ENCODE peak calls at places on chromosomes 7 and 10, in eight cellular contexts. E is NCI-H1930; K is ascending aorta; H is NCI-H1048; D is activated CD4-positive, alpha-beta T cell treated with anti-CD3 and anti-CD28 coated beads for 24 hours; L is GM03348; C is B cell; U is pancreas. B is an unnamed sample.
A peak's percentile ranks its signal among the peaks of the same experiment; 100 is the strongest.

GRCh38 chr7:100887186-100887954 is 2.1 kb downstream of the UFSP1 start:
- DNase-seq in E (no peak), K (no peak), H (no peak), D (no peak), L (no peak), C (peak; percentile 92), U (no peak), B (no peak)

GRCh38 chr10:113459672-113460280 is 93.1 kb upstream of the HABP2 start:
- DNase-seq in E (no peak), K (no peak), H (no peak), D (no peak), L (no peak), C (no peak), U (no peak), B (no peak)

GRCh38 chr7:7564323-7564780 is 2.3 kb upstream of the MIOS start:
- DNase-seq in E (no peak), K (no peak), H (no peak), D (no peak), L (peak; percentile 64), C (no peak), U (no peak), B (no peak)

GRCh38 chr7:123748171-123748733 is 551 bp downstream of the WASL start:
- DNase-seq in E (no peak), K (no peak), H (no peak), D (no peak), L (peak; percentile 72), C (peak; percentile 69), U (peak; percentile 53), B (peak; percentile 8)

GRCh38 chr10:26806557-26806956 is 54.2 kb downstream of the ABI1 start:
- DNase-seq in E (no peak), K (no peak), H (no peak), D (no peak), L (no peak), C (no peak), U (no peak), B (no peak)

GRCh38 chr7:81929386-81929785 is 159.5 kb upstream of the HGF start:
- DNase-seq in E (no peak), K (no peak), H (no peak), D (no peak), L (no peak), C (no peak), U (no peak), B (no peak)

GRCh38 chr10:102086196-102086595 is 21.0 kb downstream of the HPS6 start:
- DNase-seq in E (no peak), K (no peak), H (no peak), D (no peak), L (no peak), C (no peak), U (no peak), B (no peak)

GRCh38 chr7:142883145-142883544 is 2.4 kb downstream of the TRPV6 start:
- DNase-seq in E (no peak), K (no peak), H (no peak), D (no peak), L (no peak), C (no peak), U (peak; percentile 4), B (no peak)

GRCh38 chr7:143892527-143893300 is 9.3 kb downstream of the TCAF1 start:
- DNase-seq in E (no peak), K (no peak), H (no peak), D (no peak), L (no peak), C (no peak), U (no peak), B (no peak)

GRCh38 chr7:142120474-142121000 is 9.0 kb downstream of the MGAM2 start:
- DNase-seq in E (no peak), K (no peak), H (no peak), D (no peak), L (no peak), C (no peak), U (no peak), B (no peak)

GRCh38 chr7:114341648-114342047 is 73.0 kb upstream of the FOXP2 start:
- DNase-seq in E (no peak), K (no peak), H (no peak), D (no peak), L (no peak), C (no peak), U (no peak), B (no peak)

GRCh38 chr10:86399879-86400704 is 33.5 kb upstream of the GRID1 start:
- DNase-seq in E (peak; percentile 78), K (peak; percentile 68), H (peak; percentile 92), D (peak; percentile 95), L (peak; percentile 96), C (peak; percentile 91), U (peak; percentile 97), B (peak; percentile 92)

GRCh38 chr10:125014984-125015944 is 73.3 kb downstream of the ZRANB1 start:
- DNase-seq in E (no peak), K (no peak), H (no peak), D (no peak), L (no peak), C (no peak), U (no peak), B (no peak)

GRCh38 chr7:3162286-3162685 is 118.6 kb upstream of the CARD11 start:
- DNase-seq in E (no peak), K (no peak), H (no peak), D (no peak), L (no peak), C (no peak), U (no peak), B (no peak)

GRCh38 chr10:114856544-114857287 is 35.1 kb downstream of the FHIP2A start:
- DNase-seq in E (no peak), K (no peak), H (no peak), D (no peak), L (peak; percentile 71), C (no peak), U (no peak), B (no peak)

GRCh38 chr10:119517235-119518141 is 25.0 kb downstream of the RGS10 start:
- DNase-seq in E (no peak), K (no peak), H (no peak), D (peak; percentile 49), L (peak; percentile 55), C (peak; percentile 67), U (no peak), B (peak; percentile 50)

GRCh38 chr7:51160990-51161615 is 155.5 kb downstream of the COBL start:
- DNase-seq in E (peak; percentile 54), K (no peak), H (no peak), D (peak; percentile 29), L (peak; percentile 76), C (peak; percentile 53), U (peak; percentile 77), B (peak; percentile 31)

GRCh38 chr10:25047902-25048301 is 31.5 kb downstream of the THNSL1 start:
- DNase-seq in E (no peak), K (no peak), H (no peak), D (no peak), L (peak; percentile 72), C (no peak), U (no peak), B (no peak)

GRCh38 chr10:97724341-97724941 is 10.9 kb downstream of the MARVELD1 start:
- DNase-seq in E (no peak), K (no peak), H (no peak), D (no peak), L (peak; percentile 40), C (no peak), U (no peak), B (no peak)

GRCh38 chr10:97016728-97017473 is 168.9 kb downstream of the SLIT1 start:
- DNase-seq in E (no peak), K (no peak), H (no peak), D (no peak), L (no peak), C (no peak), U (no peak), B (peak; percentile 7)

GRCh38 chr10:31319602-31320178 is 674 bp downstream of the ZEB1 start:
- DNase-seq in E (no peak), K (no peak), H (no peak), D (no peak), L (peak; percentile 37), C (peak; percentile 56), U (no peak), B (no peak)

B was measured in stimulated activated CD4-positive, alpha-beta T cell treated with anti-CD3 and anti-CD28 coated beads, TNF-alpha, amount 100 ng/mL, for 48 hours.